ENCODE peak calls at places on chromosomes 12 and 14, in five cellular contexts. One of them, this sample, is unnamed.
A peak's percentile ranks its signal among the peaks of the same experiment; 100 is the strongest.

GRCh38 chr12:87136330-87136976 is 880.3 kb upstream of the MGAT4C start:
- DNase-seq in DND-41: no peak
- DNase-seq in pancreas: no peak
- DNase-seq in GM23338: no peak
- DNase-seq in kidney: no peak
- DNase-seq in this sample: no peak

GRCh38 chr14:68172664-68173063 is 353.1 kb downstream of the RAD51B start:
- DNase-seq in DND-41: no peak
- DNase-seq in pancreas: peak; percentile 29
- DNase-seq in GM23338: no peak
- DNase-seq in kidney: no peak
- DNase-seq in this sample: no peak

GRCh38 chr12:91529829-91530228 is 347.2 kb upstream of the DCN start:
- DNase-seq in DND-41: no peak
- DNase-seq in pancreas: no peak
- DNase-seq in GM23338: no peak
- DNase-seq in kidney: no peak
- DNase-seq in this sample: no peak

GRCh38 chr12:15669256-15669948 is 119.8 kb downstream of the EPS8 start:
- DNase-seq in DND-41: no peak
- DNase-seq in pancreas: no peak
- DNase-seq in GM23338: no peak
- DNase-seq in kidney: no peak
- DNase-seq in this sample: no peak

GRCh38 chr12:115823635-115824034 is 453.9 kb downstream of the MED13L start:
- DNase-seq in DND-41: no peak
- DNase-seq in pancreas: peak; percentile 12
- DNase-seq in GM23338: no peak
- DNase-seq in kidney: peak; percentile 89
- DNase-seq in this sample: no peak

GRCh38 chr12:27336254-27336653 is 3.6 kb downstream of the BMAL2 start:
- DNase-seq in DND-41: no peak
- DNase-seq in pancreas: no peak
- DNase-seq in GM23338: no peak
- DNase-seq in kidney: no peak
- DNase-seq in this sample: no peak

GRCh38 chr12:12871587-12872138 is 19.7 kb upstream of the GPRC5A start:
- DNase-seq in DND-41: no peak
- DNase-seq in pancreas: no peak
- DNase-seq in GM23338: no peak
- DNase-seq in kidney: no peak
- DNase-seq in this sample: no peak

GRCh38 chr12:11657511-11657910 is 8.0 kb downstream of the ETV6 start:
- DNase-seq in DND-41: no peak
- DNase-seq in pancreas: no peak
- DNase-seq in GM23338: no peak
- DNase-seq in kidney: no peak
- DNase-seq in this sample: no peak

GRCh38 chr12:26564391-26564790 is 268.6 kb downstream of the ITPR2 start:
- DNase-seq in DND-41: no peak
- DNase-seq in pancreas: no peak
- DNase-seq in GM23338: no peak
- DNase-seq in kidney: no peak
- DNase-seq in this sample: no peak

GRCh38 chr12:96383991-96384390 is 16.2 kb downstream of the CDK17 start:
- DNase-seq in DND-41: no peak
- DNase-seq in pancreas: no peak
- DNase-seq in GM23338: no peak
- DNase-seq in kidney: no peak
- DNase-seq in this sample: no peak

GRCh38 chr12:83414981-83415380 is 728.3 kb downstream of the TMTC2 start:
- DNase-seq in DND-41: no peak
- DNase-seq in pancreas: no peak
- DNase-seq in GM23338: no peak
- DNase-seq in kidney: no peak
- DNase-seq in this sample: no peak

GRCh38 chr12:123571343-123571813 is 13.0 kb upstream of the TMED2 start:
- DNase-seq in DND-41: peak; percentile 24
- DNase-seq in pancreas: peak; percentile 28
- DNase-seq in GM23338: peak; percentile 77
- DNase-seq in kidney: peak; percentile 79
- DNase-seq in this sample: peak; percentile 55

GRCh38 chr12:123559468-123559867 is 24.9 kb upstream of the TMED2 start:
- DNase-seq in DND-41: no peak
- DNase-seq in pancreas: no peak
- DNase-seq in GM23338: no peak
- DNase-seq in kidney: no peak
- DNase-seq in this sample: no peak

GRCh38 chr14:23750357-23750756 is 114.2 kb downstream of the DHRS2 start:
- DNase-seq in DND-41: no peak
- DNase-seq in pancreas: no peak
- DNase-seq in GM23338: no peak
- DNase-seq in kidney: no peak
- DNase-seq in this sample: no peak

GRCh38 chr12:131049002-131049401 is 95.3 kb downstream of the ADGRD1 start:
- DNase-seq in DND-41: no peak
- DNase-seq in pancreas: no peak
- DNase-seq in GM23338: no peak
- DNase-seq in kidney: peak; percentile 38
- DNase-seq in this sample: peak; percentile 35

GRCh38 chr12:83010169-83010804 is 323.6 kb downstream of the TMTC2 start:
- DNase-seq in DND-41: no peak
- DNase-seq in pancreas: no peak
- DNase-seq in GM23338: no peak
- DNase-seq in kidney: no peak
- DNase-seq in this sample: no peak

GRCh38 chr14:89351364-89351957 is 65.6 kb downstream of the FOXN3 start:
- DNase-seq in DND-41: peak; percentile 67
- DNase-seq in pancreas: peak; percentile 55
- DNase-seq in GM23338: peak; percentile 87
- DNase-seq in kidney: no peak
- DNase-seq in this sample: peak; percentile 56

GRCh38 chr14:72924332-72924731 is 1.9 kb upstream of the DCAF4 start:
- DNase-seq in DND-41: no peak
- DNase-seq in pancreas: peak; percentile 65
- DNase-seq in GM23338: no peak
- DNase-seq in kidney: no peak
- DNase-seq in this sample: peak; percentile 71

GRCh38 chr14:45094275-45094674 is 10.4 kb downstream of the PRPF39 start:
- DNase-seq in DND-41: no peak
- DNase-seq in pancreas: no peak
- DNase-seq in GM23338: no peak
- DNase-seq in kidney: no peak
- DNase-seq in this sample: no peak

GRCh38 chr12:31021809-31022492 is 51.7 kb upstream of the DDX11 start:
- DNase-seq in DND-41: no peak
- DNase-seq in pancreas: no peak
- DNase-seq in GM23338: no peak
- DNase-seq in kidney: no peak
- DNase-seq in this sample: no peak

GRCh38 chr12:56645201-56645716 is 525 bp downstream of the ATP5F1B start:
- DNase-seq in DND-41: peak; percentile 24
- DNase-seq in pancreas: peak; percentile 38
- DNase-seq in GM23338: peak; percentile 42
- DNase-seq in kidney: no peak
- DNase-seq in this sample: no peak

GRCh38 chr14:68733086-68733621 is 59.7 kb downstream of the ZFP36L1 start:
- DNase-seq in DND-41: no peak
- DNase-seq in pancreas: no peak
- DNase-seq in GM23338: no peak
- DNase-seq in kidney: no peak
- DNase-seq in this sample: no peak

GRCh38 chr14:103281496-103282231 is 52.4 kb upstream of the EIF5 start:
- DNase-seq in DND-41: no peak
- DNase-seq in pancreas: no peak
- DNase-seq in GM23338: peak; percentile 82
- DNase-seq in kidney: peak; percentile 80
- DNase-seq in this sample: no peak

GRCh38 chr14:92527724-92528123 is 14.1 kb downstream of the RIN3 start:
- DNase-seq in DND-41: no peak
- DNase-seq in pancreas: no peak
- DNase-seq in GM23338: no peak
- DNase-seq in kidney: no peak
- DNase-seq in this sample: no peak

GRCh38 chr14:37864861-37865718 is 269.7 kb downstream of the TTC6 start:
- DNase-seq in DND-41: no peak
- DNase-seq in pancreas: no peak
- DNase-seq in GM23338: no peak
- DNase-seq in kidney: no peak
- DNase-seq in this sample: no peak

GRCh38 chr12:75744607-75745256 is 233.3 kb upstream of the KRR1 start:
- DNase-seq in DND-41: no peak
- DNase-seq in pancreas: no peak
- DNase-seq in GM23338: peak; percentile 55
- DNase-seq in kidney: no peak
- DNase-seq in this sample: no peak

GRCh38 chr12:96585977-96586376 is 96.6 kb downstream of the CFAP54 start:
- DNase-seq in DND-41: no peak
- DNase-seq in pancreas: no peak
- DNase-seq in GM23338: no peak
- DNase-seq in kidney: no peak
- DNase-seq in this sample: no peak

DNA sequence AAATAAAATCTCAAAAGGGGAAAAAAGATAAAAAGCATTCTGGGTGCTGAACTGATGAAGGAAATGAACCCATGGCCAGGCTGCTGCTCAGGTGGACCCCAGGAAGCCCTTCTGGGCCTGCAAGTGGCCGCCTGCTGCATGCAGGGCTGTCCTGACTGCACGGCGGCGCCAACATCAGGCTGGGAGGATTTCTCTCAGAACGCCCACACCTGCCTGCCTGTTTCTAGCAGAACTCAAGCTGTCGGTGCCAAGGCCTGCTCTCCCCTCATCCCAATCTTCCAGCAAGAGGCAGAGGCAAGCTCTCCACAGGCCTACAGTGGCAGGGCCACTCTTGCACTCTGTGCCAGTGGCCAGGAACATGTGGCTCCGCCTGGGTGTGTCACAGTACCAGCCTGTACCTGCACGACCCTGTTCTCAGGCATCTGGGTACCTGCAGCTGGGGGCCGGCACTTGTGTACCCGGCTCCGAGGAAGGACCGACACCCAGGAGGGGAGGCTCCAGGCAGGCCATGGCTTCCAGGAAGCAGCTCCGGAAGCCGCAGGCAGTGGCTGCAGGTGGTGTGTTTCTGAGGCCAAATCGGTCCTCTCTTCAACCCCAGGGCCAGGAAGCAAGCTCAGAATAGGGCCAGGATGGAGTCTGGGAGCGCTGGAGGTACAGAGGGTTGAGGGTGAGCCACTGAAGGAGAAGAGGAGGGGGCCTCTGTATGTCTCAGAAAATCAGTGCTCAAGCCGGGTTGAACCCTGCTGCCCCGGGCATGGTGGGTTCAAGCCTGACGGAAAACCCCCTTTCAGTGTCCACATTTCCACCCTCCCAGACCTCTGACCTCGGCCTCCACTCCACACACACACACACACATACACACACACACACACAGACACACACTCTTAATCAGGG is 2.5 kb upstream of the INF2 start:
- DNase-seq in DND-41: peak; percentile 58
- DNase-seq in pancreas: peak; percentile 22
- DNase-seq in GM23338: no peak
- DNase-seq in kidney: peak; percentile 84
- DNase-seq in this sample: no peak
- H3K4me1 ChIP-seq in DND-41: peaks cover 42% of the 10 kb centered on the region
- H3K4me1 ChIP-seq in pancreas: peaks cover 10% of the 10 kb centered on the region
- H3K4me1 ChIP-seq in GM23338: peaks cover 41% of the 10 kb centered on the region
- H3K4me1 ChIP-seq in kidney: peaks cover 33% of the 10 kb centered on the region
- H3K4me1 ChIP-seq in this sample: peaks cover 51% of the 10 kb centered on the region

GRCh38 chr12:41205070-41205715 is 17.1 kb downstream of the PDZRN4 start:
- DNase-seq in DND-41: no peak
- DNase-seq in pancreas: no peak
- DNase-seq in GM23338: no peak
- DNase-seq in kidney: no peak
- DNase-seq in this sample: no peak
- H3K4me3 ChIP-seq in DND-41: no peak overlapping the region
- H3K4me3 ChIP-seq in pancreas: no peak overlapping the region
- H3K4me3 ChIP-seq in GM23338: no peak overlapping the region
- H3K4me3 ChIP-seq in kidney: peak overlapping the region; percentile 47
- H3K4me3 ChIP-seq in this sample: peak overlapping the region; percentile 27

GRCh38 chr14:41925409-41925808 is 318.7 kb downstream of the LRFN5 start:
- DNase-seq in DND-41: no peak
- DNase-seq in pancreas: no peak
- DNase-seq in GM23338: peak; percentile 65
- DNase-seq in kidney: no peak
- DNase-seq in this sample: no peak
- TF ChIP-seq CTCF in DND-41: no peak
- TF ChIP-seq CTCF in pancreas: no peak
- TF ChIP-seq CTCF in GM23338: peak; percentile 65
- TF ChIP-seq CTCF in kidney: no peak
- TF ChIP-seq CTCF in this sample: no peak

GRCh38 chr14:77979171-77979570 is 179.3 kb downstream of the ADCK1 start:
- DNase-seq in DND-41: no peak
- DNase-seq in pancreas: no peak
- DNase-seq in GM23338: no peak
- DNase-seq in kidney: no peak
- DNase-seq in this sample: no peak
- H3K4me1 ChIP-seq in DND-41: peaks cover 3% of the 10 kb centered on the region
- H3K4me1 ChIP-seq in pancreas: no peaks in the 10 kb centered on the region
- H3K4me1 ChIP-seq in GM23338: peaks cover 8% of the 10 kb centered on the region
- H3K4me1 ChIP-seq in kidney: no peaks in the 10 kb centered on the region
- H3K4me1 ChIP-seq in this sample: peaks cover 4% of the 10 kb centered on the region

GRCh38 chr12:119669744-119670472 is 2.0 kb downstream of the PRKAB1 start:
- DNase-seq in DND-41: no peak
- DNase-seq in pancreas: peak; percentile 42
- DNase-seq in GM23338: no peak
- DNase-seq in kidney: no peak
- DNase-seq in this sample: peak; percentile 85
- H3K4me3 ChIP-seq in DND-41: no peak overlapping the region
- H3K4me3 ChIP-seq in pancreas: peak overlapping the region; percentile 96
- H3K4me3 ChIP-seq in GM23338: no peak overlapping the region
- H3K4me3 ChIP-seq in kidney: peak overlapping the region; percentile 87
- H3K4me3 ChIP-seq in this sample: peak overlapping the region; percentile 83

GRCh38 chr12:100651108-100651507 is 77.6 kb downstream of the GAS2L3 start:
- DNase-seq in DND-41: no peak
- DNase-seq in pancreas: no peak
- DNase-seq in GM23338: no peak
- DNase-seq in kidney: no peak
- DNase-seq in this sample: no peak
- TF ChIP-seq CTCF in DND-41: peak; percentile 44
- TF ChIP-seq CTCF in pancreas: no peak
- TF ChIP-seq CTCF in GM23338: peak; percentile 61
- TF ChIP-seq CTCF in kidney: no peak
- TF ChIP-seq CTCF in this sample: no peak

This sample was measured in lower lobe of right lung.